ENCODE peak calls at places on chromosomes 7 and 10, in four cellular contexts. P, X, Y and T are unnamed samples. For H3K9me3, the result is how much of the 10 kb centered on the place peaks cover.

GRCh38 chr7:42993038-42993437 is 60.9 kb downstream of the MRPL32 start:
- DNase-seq in P (no peak), X (no peak), Y (no peak), T (no peak)

GRCh38 chr10:44437837-44438752 is 53.2 kb upstream of the CXCL12 start:
- DNase-seq in Y (peak), X (no peak), P (no peak), T (no peak)

GRCh38 chr10:104449402-104449801 is 95.8 kb downstream of the CFAP58 start:
- DNase-seq in X (no peak), P (no peak), Y (no peak), T (no peak)

GRCh38 chr7:130022623-130023175 is 28.5 kb downstream of the ZC3HC1 start:
- DNase-seq in P (no peak), Y (no peak), X (no peak), T (no peak)

GRCh38 chr10:121268363-121268762 is 329.9 kb downstream of the FGFR2 start:
- DNase-seq in Y (no peak), X (no peak), P (no peak), T (no peak)

GRCh38 chr10:114256822-114257221 is 17.8 kb downstream of the VWA2 start:
- DNase-seq in X (no peak), P (no peak), Y (no peak), T (no peak)

GRCh38 chr7:70836279-70836678 is 295.7 kb upstream of the GALNT17 start:
- DNase-seq in X (no peak), Y (no peak), P (no peak), T (no peak)

GRCh38 chr7:101432316-101432715 is 69.6 kb downstream of the COL26A1 start:
- DNase-seq in X (no peak), Y (no peak), P (no peak), T (no peak)

GRCh38 chr10:49651917-49652316 is 27.5 kb upstream of the C10orf53 start:
- DNase-seq in P (no peak), X (no peak), Y (no peak), T (no peak)

GRCh38 chr10:29734980-29735627 is 100.3 kb upstream of the SVIL start:
- DNase-seq in P (peak), X (peak), Y (peak), T (peak)

GRCh38 chr7:148982596-148983219 is 45.6 kb downstream of the PDIA4 start:
- DNase-seq in P (no peak), Y (no peak), X (peak), T (no peak)

GRCh38 chr7:4769753-4770152 is 5.7 kb upstream of the AP5Z1 start:
- DNase-seq in Y (no peak), P (no peak), X (no peak), T (no peak)

GRCh38 chr7:29190349-29191045 is 4.1 kb upstream of the CHN2 start:
- DNase-seq in X (no peak), P (no peak), Y (no peak), T (no peak)

GRCh38 chr10:68105820-68106219 is 3.5 kb upstream of the MYPN start:
- DNase-seq in X (peak), P (no peak), Y (no peak), T (peak)

GRCh38 chr10:113680172-113681111 is 730 bp downstream of the CASP7 start:
- DNase-seq in P (peak), Y (peak), X (peak), T (peak)

GRCh38 chr7:2129376-2130375 is 103.1 kb downstream of the MAD1L1 start:
- DNase-seq in P (no peak), X (no peak), Y (no peak), T (no peak)

GRCh38 chr7:152140560-152140959 is 115.1 kb downstream of the GALNT11 start:
- DNase-seq in X (no peak), P (no peak), Y (no peak), T (no peak)

GRCh38 chr7:99499356-99499712 is 747 bp downstream of the ZNF394 start:
- DNase-seq in X (no peak), P (no peak), Y (no peak), T (no peak)

GRCh38 chr7:131878777-131879176 is 322.3 kb upstream of the PODXL start:
- DNase-seq in P (no peak), Y (no peak), X (peak), T (no peak)

GRCh38 chr7:128361463-128362441 is at the start of gene PRRT4:
- DNase-seq in P (peak), X (no peak), Y (peak), T (peak)

GRCh38 chr10:42549851-42550250 is 88.5 kb downstream of the ZNF33B start:
- DNase-seq in P (no peak), X (no peak), Y (no peak), T (no peak)

GRCh38 chr10:47031251-47031952 is 120.2 kb downstream of the PTPN20 start:
- DNase-seq in P (peak), Y (peak), X (peak), T (no peak)

GRCh38 chr10:76492026-76492425 is 1060.6 kb downstream of the LRMDA start:
- DNase-seq in X (peak), Y (no peak), P (no peak), T (peak)

GRCh38 chr10:7288060-7288690 is 122.7 kb downstream of the SFMBT2 start:
- DNase-seq in P (no peak), Y (no peak), X (no peak), T (no peak)

GRCh38 chr10:122373108-122373507 is 1.4 kb upstream of the PLEKHA1 start:
- DNase-seq in Y (no peak), P (no peak), X (no peak), T (no peak)

GRCh38 chr10:97171001-97171400 is 14.8 kb downstream of the SLIT1 start:
- DNase-seq in P (no peak), X (no peak), Y (peak), T (no peak)

GRCh38 chr7:37524056-37524455 is 75.4 kb upstream of the ELMO1 start:
- DNase-seq in Y (no peak), X (peak), P (no peak), T (no peak)

GRCh38 chr7:122301858-122302745 is 2.4 kb downstream of the FEZF1 start:
- DNase-seq in Y (no peak), X (no peak), P (no peak), T (peak)

GRCh38 chr10:71848325-71849277 is 2.5 kb downstream of the PSAP start:
- DNase-seq in Y (no peak), X (no peak), P (no peak), T (no peak)

GRCh38 chr10:17435187-17435586 is 19.2 kb downstream of the ST8SIA6 start:
- DNase-seq in P (no peak), X (no peak), Y (no peak), T (no peak)

GRCh38 chr10:79068203-79068561 is 584 bp upstream of the ZMIZ1 start:
- DNase-seq in Y (no peak), P (peak), X (no peak), T (no peak)

GRCh38 chr10:130587718-130588117 is 451.5 kb downstream of the GLRX3 start:
- DNase-seq in P (no peak), X (no peak), Y (no peak), T (no peak)

GRCh38 chr10:95755511-95756004 is 405 bp upstream of the ENTPD1 start:
- DNase-seq in Y (peak), P (peak), X (no peak), T (no peak)

GRCh38 chr7:351256-351655 is 61.3 kb downstream of the FOXL3 start:
- DNase-seq in P (no peak), X (no peak), Y (no peak), T (no peak)

GRCh38 chr10:81905161-81905560 is 30.2 kb downstream of the NRG3 start:
- DNase-seq in P (no peak), X (no peak), Y (no peak), T (no peak)

GRCh38 chr7:112886171-112886570 is 96.0 kb upstream of the TMEM168 start:
- DNase-seq in P (no peak), X (no peak), Y (no peak), T (no peak)

GRCh38 chr7:51276967-51277366 is 39.6 kb downstream of the COBL start:
- DNase-seq in Y (no peak), P (no peak), X (no peak), T (no peak)

GRCh38 chr10:49837685-49838084 is 75.6 kb upstream of the OGDHL start:
- DNase-seq in X (no peak), Y (no peak), P (no peak), T (no peak)

DNA sequence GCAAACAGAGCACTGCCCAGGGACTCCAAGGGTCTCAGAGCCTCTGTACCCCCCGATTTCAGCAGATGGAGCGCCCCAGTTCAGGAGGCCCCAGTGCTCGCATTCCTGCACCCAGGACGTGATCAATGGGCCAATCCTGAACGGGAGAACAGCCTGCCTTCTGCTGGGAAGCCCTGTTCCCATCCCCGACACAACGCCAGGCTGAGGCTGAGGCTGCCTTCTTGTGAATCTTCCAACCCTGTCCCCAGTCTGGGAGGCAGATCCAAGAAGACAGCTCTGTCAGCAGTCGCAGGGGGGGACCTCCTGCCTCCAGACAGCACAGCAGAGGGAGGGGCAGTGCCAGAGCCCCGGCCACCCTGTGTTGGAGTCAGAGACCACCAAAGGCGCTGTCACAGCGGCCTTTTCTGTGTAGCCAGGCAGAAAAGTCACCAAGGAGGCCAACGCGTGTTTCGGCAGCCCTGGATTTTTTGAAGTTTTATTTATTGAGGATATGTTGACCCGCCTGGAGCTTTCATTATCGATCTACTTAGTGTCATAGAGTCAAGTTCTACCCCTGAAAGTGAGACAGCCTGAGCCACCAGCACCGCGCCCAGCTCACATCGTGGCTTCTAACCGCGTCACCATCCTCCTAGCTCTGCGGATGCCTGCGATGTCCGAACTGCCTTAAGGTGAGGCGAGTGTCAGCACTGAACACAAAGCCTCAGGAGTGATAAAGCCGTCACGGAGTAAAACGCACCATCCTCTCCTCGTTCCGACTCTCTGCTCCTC is 86.1 kb downstream of the PTPRN2 start:
- DNase-seq in P (no peak), Y (no peak), X (no peak), T (no peak)
- H3K9me3 ChIP-seq in P (under half), Y (under half), X (under half), T (under half)

DNA sequence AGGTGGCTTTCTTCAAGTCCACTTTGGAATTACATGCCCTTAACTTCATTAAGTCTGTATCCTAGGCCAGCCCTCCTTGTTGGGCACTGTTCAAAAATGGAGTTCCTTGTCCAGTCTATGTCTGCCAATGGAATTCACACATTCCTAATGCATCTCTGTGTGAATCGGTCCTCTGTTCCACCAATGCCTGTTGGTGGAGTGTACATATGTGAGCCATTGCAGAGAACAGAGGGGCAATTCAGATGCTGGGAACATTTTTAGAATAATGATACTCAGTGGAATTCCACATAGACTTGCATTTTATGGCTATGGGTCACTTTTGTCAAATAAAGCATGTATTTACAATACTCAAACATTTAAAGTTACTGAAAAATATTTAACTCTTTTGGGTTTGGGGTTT is 108.3 kb downstream of the COL28A1 start:
- DNase-seq in Y (no peak), X (no peak), P (no peak), T (no peak)
- H3K9me3 ChIP-seq in Y (under half), X (under half), P (under half), T (under half)

GRCh38 chr7:158244430-158244829 is 343.2 kb downstream of the PTPRN2 start:
- DNase-seq in P (no peak), Y (no peak), X (no peak), T (no peak)

GRCh38 chr7:158246960-158247673 is 340.5 kb downstream of the PTPRN2 start:
- DNase-seq in P (no peak), X (no peak), Y (no peak), T (no peak)

GRCh38 chr7:158246272-158246959 is 341.2 kb downstream of the PTPRN2 start:
- DNase-seq in P (no peak), Y (no peak), X (no peak), T (no peak)

GRCh38 chr7:158245724-158246041 is 341.9 kb downstream of the PTPRN2 start:
- DNase-seq in P (no peak), X (no peak), Y (no peak), T (no peak)

GRCh38 chr7:158244873-158245723 is 342.5 kb downstream of the PTPRN2 start:
- DNase-seq in Y (no peak), X (no peak), P (no peak), T (no peak)
- H3K9me3 ChIP-seq in Y (under half), X (half or more), P (under half), T (under half)

GRCh38 chr7:155893664-155894063 is 81.4 kb upstream of the SHH start:
- DNase-seq in X (no peak), P (no peak), Y (peak), T (no peak)

GRCh38 chr7:155887174-155887525 is 74.9 kb upstream of the SHH start:
- DNase-seq in X (no peak), P (no peak), Y (no peak), T (no peak)

GRCh38 chr7:155893176-155893575 is 80.9 kb upstream of the SHH start:
- DNase-seq in X (no peak), P (no peak), Y (peak), T (no peak)

GRCh38 chr7:155886391-155887173 is 74.3 kb upstream of the SHH start:
- DNase-seq in Y (peak), X (no peak), P (no peak), T (no peak)

GRCh38 chr7:155889636-155890508 is 77.6 kb upstream of the SHH start:
- DNase-seq in Y (peak), P (no peak), X (no peak), T (no peak)
- H3K9me3 ChIP-seq in Y (under half), P (under half), X (under half), T (under half)

GRCh38 chr7:153943428-153944370 is 108.5 kb upstream of the DPP6 start:
- DNase-seq in P (no peak), X (no peak), Y (no peak), T (no peak)
- H3K9me3 ChIP-seq in P (under half), X (under half), Y (under half), T (under half)